ENCODE peak calls at places on chromosome 9, in four cellular contexts. P is foreskin fibroblast; C is activated CD4-positive, alpha-beta T cell treated with anti-CD3 and anti-CD28 coated beads, Interleukin-2, amount 50 U/mL, for 4 hours; Z is RWPE1. M is an unnamed sample.

GRCh38 chr9:23825143-23825531 is 903 bp downstream of the ELAVL2 start:
- DNase-seq in C (no peak), Z (no peak), P (no peak), M (no peak)

GRCh38 chr9:134139081-134139480 is 3.2 kb downstream of the WDR5 start:
- DNase-seq in Z (no peak), P (peak), C (no peak), M (peak)

GRCh38 chr9:137156567-137157375 is 13.1 kb downstream of the LRRC26 start:
- DNase-seq in Z (peak), P (peak), C (peak), M (no peak)

GRCh38 chr9:129472651-129473102 is 148.2 kb downstream of the C9orf50 start:
- DNase-seq in Z (no peak), C (no peak), P (no peak), M (no peak)

GRCh38 chr9:134670851-134671281 is 29.3 kb downstream of the COL5A1 start:
- DNase-seq in P (no peak), Z (no peak), C (no peak), M (no peak)

GRCh38 chr9:75599249-75599648 is 291.2 kb upstream of the PCSK5 start:
- DNase-seq in P (no peak), C (no peak), Z (no peak), M (no peak)

GRCh38 chr9:16202913-16203734 is 650.3 kb downstream of the CCDC171 start:
- DNase-seq in C (no peak), Z (peak), P (peak), M (peak)

GRCh38 chr9:124008307-124008854 is 3.2 kb upstream of the LHX2 start:
- DNase-seq in C (no peak), Z (peak), P (no peak), M (no peak)

GRCh38 chr9:127651697-127652610 is 39.9 kb downstream of the STXBP1 start:
- DNase-seq in C (no peak), P (no peak), Z (no peak), M (no peak)